ENCODE peak calls at places on chromosome 3, in nine cellular contexts. I, W, F, O, Q, Z, A, E and R are unnamed samples.

GRCh38 chr3:24181256-24181655 is 236.2 kb downstream of the NR1D2 start:
- DNase-seq in O (no peak), E (no peak), W (peak), F (no peak), A (no peak), Q (no peak), I (peak), Z (no peak), R (no peak)

GRCh38 chr3:178434206-178434805 is 101.9 kb upstream of the KCNMB2 start:
- DNase-seq in E (peak), I (no peak), Z (no peak), W (no peak), F (no peak), Q (no peak), A (no peak), O (no peak), R (no peak)

GRCh38 chr3:197366301-197367044 is 68.1 kb upstream of the DLG1 start:
- DNase-seq in O (peak), W (no peak), Z (peak), Q (no peak), F (no peak), A (peak), I (no peak), E (no peak), R (no peak)

GRCh38 chr3:14461748-14462324 is 59.4 kb downstream of the SLC6A6 start:
- DNase-seq in A (peak), I (peak), F (no peak), O (no peak), Z (peak), E (peak), W (peak), Q (no peak), R (no peak)

GRCh38 chr3:43345246-43345645 is 58.9 kb downstream of the SNRK start:
- DNase-seq in W (no peak), I (no peak), E (no peak), A (no peak), O (no peak), Q (no peak), F (no peak), Z (no peak), R (no peak)

GRCh38 chr3:9074079-9074478 is 110.8 kb upstream of the RAD18 start:
- DNase-seq in Z (no peak), F (no peak), Q (no peak), I (no peak), O (no peak), A (no peak), E (no peak), W (no peak), R (no peak)

GRCh38 chr3:132211896-132212295 is 105.3 kb upstream of the ACP3 start:
- DNase-seq in A (no peak), I (no peak), E (no peak), F (no peak), Q (no peak), W (no peak), Z (no peak), O (no peak), R (no peak)

GRCh38 chr3:50154476-50154839 is 666 bp upstream of the SEMA3F start:
- DNase-seq in Q (no peak), W (peak), A (no peak), Z (no peak), I (no peak), O (no peak), E (peak), F (no peak), R (no peak)

GRCh38 chr3:101942356-101942755 is 93.0 kb downstream of the NFKBIZ start:
- DNase-seq in Q (no peak), Z (no peak), F (no peak), A (no peak), W (no peak), O (no peak), E (peak), I (no peak), R (no peak)

GRCh38 chr3:42544492-42545283 is 37.1 kb downstream of the SEC22C start:
- DNase-seq in I (peak), Q (no peak), W (peak), O (peak), A (no peak), E (no peak), F (no peak), Z (no peak), R (no peak)

GRCh38 chr3:190117995-190118394 is 2.7 kb downstream of the P3H2 start:
- DNase-seq in I (no peak), Q (no peak), Z (no peak), W (no peak), E (no peak), A (peak), F (no peak), O (peak), R (no peak)

GRCh38 chr3:46883252-46884185 is 6.0 kb downstream of the PTH1R start:
- DNase-seq in I (peak), W (no peak), O (no peak), E (no peak), F (no peak), Q (no peak), A (no peak), Z (no peak), R (no peak)

GRCh38 chr3:126971891-126972351 is 11.0 kb upstream of the PLXNA1 start:
- DNase-seq in I (peak), A (no peak), Z (no peak), W (no peak), E (no peak), O (no peak), F (no peak), Q (no peak), R (no peak)

GRCh38 chr3:16140116-16140893 is 34.2 kb upstream of the GALNT15 start:
- DNase-seq in W (no peak), Q (no peak), Z (peak), E (no peak), A (peak), O (no peak), F (no peak), I (peak), R (peak)

GRCh38 chr3:189458536-189458935 is 172.7 kb upstream of the TP63 start:
- DNase-seq in Z (peak), E (no peak), O (peak), W (peak), F (no peak), I (peak), Q (no peak), A (peak), R (peak)

GRCh38 chr3:6444888-6445658 is 415.8 kb upstream of the GRM7 start:
- DNase-seq in I (no peak), E (peak), A (no peak), W (no peak), O (no peak), Q (no peak), F (no peak), Z (no peak), R (peak)

GRCh38 chr3:119774419-119774818 is 7.5 kb upstream of the NR1I2 start:
- DNase-seq in W (no peak), Z (no peak), Q (no peak), O (no peak), I (no peak), A (no peak), F (peak), E (peak), R (no peak)

GRCh38 chr3:68032219-68032618 is 377.8 kb upstream of the SUCLG2 start:
- DNase-seq in Q (no peak), F (no peak), E (no peak), O (no peak), Z (no peak), I (no peak), W (no peak), A (no peak), R (no peak)

GRCh38 chr3:38627956-38628355 is 21.5 kb downstream of the SCN5A start:
- DNase-seq in Z (no peak), E (peak), F (no peak), W (peak), I (no peak), O (no peak), Q (no peak), A (no peak), R (no peak)

GRCh38 chr3:187264051-187264450 is 27.5 kb downstream of the MASP1 start:
- DNase-seq in W (peak), Q (no peak), E (no peak), F (no peak), I (no peak), Z (no peak), A (peak), O (peak), R (peak)

GRCh38 chr3:43736558-43736995 is 45.8 kb downstream of the ABHD5 start:
- DNase-seq in E (no peak), W (no peak), O (peak), Z (no peak), A (no peak), Q (no peak), I (no peak), F (no peak), R (no peak)

GRCh38 chr3:49602877-49603411 is 48.7 kb downstream of the BSN start:
- DNase-seq in O (peak), F (no peak), E (peak), W (peak), I (no peak), Z (peak), A (peak), Q (no peak), R (peak)

GRCh38 chr3:184129012-184129411 is 6.1 kb upstream of the EIF2B5 start:
- DNase-seq in Q (no peak), Z (peak), A (no peak), F (no peak), O (no peak), W (peak), E (peak), I (peak), R (peak)

GRCh38 chr3:160722331-160722730 is 33.7 kb upstream of the PPM1L start:
- DNase-seq in O (no peak), A (no peak), W (no peak), Z (no peak), F (no peak), I (no peak), E (no peak), Q (no peak), R (no peak)

GRCh38 chr3:141466633-141467169 is 20.1 kb upstream of the RASA2 start:
- DNase-seq in W (no peak), I (no peak), O (no peak), Z (no peak), F (no peak), A (no peak), Q (no peak), E (no peak), R (no peak)

GRCh38 chr3:192915306-192915705 is 2.4 kb downstream of the MB21D2 start:
- DNase-seq in I (no peak), W (peak), Q (no peak), E (peak), F (no peak), Z (no peak), O (peak), A (no peak), R (peak)

DNA sequence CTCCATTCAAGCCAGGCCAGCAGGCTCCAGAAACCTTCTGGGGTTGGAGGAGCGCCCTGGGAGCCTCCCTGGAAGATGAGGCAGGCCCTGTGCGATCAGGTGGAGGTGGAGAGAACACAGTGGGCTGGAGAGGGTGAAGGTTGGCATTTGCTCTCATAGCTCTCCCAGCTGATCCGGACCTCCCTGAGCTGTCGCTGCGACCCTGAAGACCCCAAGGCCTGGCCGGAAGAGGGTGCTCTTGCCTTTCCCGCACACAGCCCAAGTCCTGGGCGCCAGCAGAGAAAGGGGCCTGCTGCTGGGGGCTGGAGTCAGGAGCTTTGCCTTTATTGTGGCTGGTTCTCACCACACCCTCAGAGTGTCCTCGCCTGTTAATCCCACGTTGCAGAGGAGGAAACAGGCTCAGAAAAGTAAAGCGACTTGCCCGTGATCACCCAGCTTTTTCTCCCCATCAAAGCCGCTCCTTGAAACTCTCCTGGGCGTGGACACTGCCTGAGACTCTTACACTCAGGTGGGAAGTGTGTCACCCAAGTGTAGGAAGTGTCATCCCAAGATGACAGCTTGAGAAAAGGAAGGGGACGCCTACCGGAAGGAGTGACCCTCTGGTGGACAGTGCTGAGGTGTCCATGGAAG is 8.6 kb upstream of the RPL29 start:
- DNase-seq in Z (no peak), Q (peak), A (no peak), I (no peak), E (peak), O (no peak), F (no peak), W (no peak), R (no peak)
- TF ChIP-seq CTCF in Z (peak), Q (no peak), A (peak), I (no peak), E (peak), O (no peak), F (peak), W (no peak), R (peak)

GRCh38 chr3:194337965-194338753 is 13.0 kb downstream of the CPN2 start:
- DNase-seq in Z (no peak), I (no peak), W (no peak), O (no peak), A (no peak), E (no peak), F (no peak), Q (no peak), R (no peak)

GRCh38 chr3:194340757-194341400 is 10.2 kb downstream of the CPN2 start:
- DNase-seq in A (no peak), O (no peak), I (no peak), Z (no peak), W (no peak), Q (no peak), F (no peak), E (no peak), R (no peak)

GRCh38 chr3:194336601-194337355 is 14.3 kb downstream of the CPN2 start:
- DNase-seq in I (no peak), W (no peak), E (no peak), A (no peak), F (no peak), Q (no peak), Z (no peak), O (no peak), R (no peak)

GRCh38 chr3:194339836-194340235 is 11.3 kb downstream of the CPN2 start:
- DNase-seq in O (no peak), E (no peak), A (no peak), Q (no peak), W (no peak), F (no peak), Z (no peak), I (no peak), R (no peak)

GRCh38 chr3:194339356-194339755 is 11.8 kb downstream of the CPN2 start:
- DNase-seq in E (no peak), A (no peak), F (no peak), I (no peak), Z (no peak), W (no peak), Q (no peak), O (no peak), R (no peak)
- TF ChIP-seq CTCF in E (no peak), A (no peak), F (no peak), I (no peak), Z (no peak), W (peak), Q (no peak), O (no peak), R (peak)

GRCh38 chr3:63597019-63597418 is 55.5 kb upstream of the SNTN start:
- DNase-seq in F (no peak), O (no peak), I (no peak), E (no peak), W (no peak), Z (no peak), A (no peak), Q (no peak), R (no peak)
- TF ChIP-seq CTCF in F (no peak), O (no peak), I (no peak), E (no peak), W (no peak), Z (no peak), A (no peak), Q (no peak), R (no peak)

GRCh38 chr3:87503901-87504498 is 227.6 kb upstream of the POU1F1 start:
- DNase-seq in W (peak), Q (no peak), E (peak), A (peak), O (peak), Z (peak), F (no peak), I (peak), R (peak)
- TF ChIP-seq CTCF in W (peak), Q (peak), E (peak), A (peak), O (peak), Z (peak), F (peak), I (peak), R (peak)